ENCODE peak calls at places on chromosome 6, in four cellular contexts. C is heart left ventricle, S is A549, E is adrenal gland. B is an unnamed sample.

GRCh38 chr6:30508890-30509736 is 19.8 kb downstream of the HLA-E start:
- DNase-seq in S (no peak), C (no peak), E (no peak), B (no peak)

GRCh38 chr6:24667378-24667803 is 514 bp downstream of the ACOT13 start:
- DNase-seq in S (peak), E (peak), C (no peak), B (peak)

GRCh38 chr6:30591008-30591407 is 19.8 kb downstream of the ABCF1 start:
- DNase-seq in C (no peak), S (no peak), E (no peak), B (no peak)

GRCh38 chr6:140774080-140774505 is 1358.6 kb upstream of the GJE1 start:
- DNase-seq in E (no peak), S (no peak), C (peak), B (no peak)

GRCh38 chr6:149963212-149963461 is 606 bp upstream of the ULBP1 start:
- DNase-seq in C (no peak), E (no peak), S (peak), B (peak)

GRCh38 chr6:122778961-122779671 is 400 bp upstream of the FABP7 start:
- DNase-seq in S (no peak), C (no peak), E (no peak), B (no peak)

GRCh38 chr6:26172496-26172958 is 85.3 kb downstream of the HFE start:
- DNase-seq in C (peak), S (no peak), E (peak), B (no peak)

GRCh38 chr6:17964633-17965032 is 22.8 kb downstream of the KIF13A start:
- DNase-seq in S (no peak), E (no peak), C (no peak), B (no peak)

GRCh38 chr6:84769247-84769646 is 4.8 kb upstream of the TBX18 start:
- DNase-seq in E (no peak), C (no peak), S (peak), B (no peak)

GRCh38 chr6:32952817-32953739 is at the start of gene HLA-DMA:
- DNase-seq in C (peak), E (peak), S (peak), B (peak)
- TF ChIP-seq POLR2A in C (no peak), E (peak), S (no peak), B (no peak)

DNA sequence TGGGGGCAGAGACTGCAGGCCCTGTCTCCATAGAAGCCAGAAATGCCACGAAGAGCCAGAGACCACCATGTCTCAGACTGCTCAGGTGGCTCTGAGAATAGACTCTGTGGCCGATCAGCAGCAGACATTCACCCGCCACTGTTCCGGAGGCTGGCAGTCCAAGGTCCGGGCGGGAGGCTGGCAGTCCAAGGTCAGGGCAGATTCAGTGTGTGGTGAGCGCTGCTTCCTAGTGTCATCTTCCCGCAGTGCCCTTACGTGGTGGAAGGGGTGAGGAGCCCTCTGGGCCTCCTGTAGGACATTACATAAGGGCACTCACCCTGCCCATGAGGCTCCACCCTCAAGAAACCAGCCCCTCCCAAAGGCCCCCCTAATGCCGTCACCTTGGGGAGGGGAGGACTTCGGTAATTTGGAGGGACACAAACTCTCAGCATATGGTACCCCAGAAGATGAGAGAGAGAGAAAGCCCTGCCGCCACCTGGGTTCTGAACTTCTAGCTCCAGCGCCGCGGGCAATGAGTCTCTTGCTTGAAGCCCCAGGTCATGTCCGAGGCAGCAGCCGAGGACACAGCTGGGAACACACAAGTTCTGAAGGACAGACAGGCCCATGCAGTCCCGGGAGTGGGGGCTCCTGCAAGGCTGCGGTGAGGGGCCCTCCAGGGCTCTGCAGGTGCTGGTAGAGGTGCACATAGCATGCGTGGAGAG is 36.4 kb downstream of the DACT2 start:
- DNase-seq in S (no peak), C (no peak), E (no peak), B (no peak)
- TF ChIP-seq POLR2A in S (no peak), C (no peak), E (no peak), B (no peak)

GRCh38 chr6:36136034-36136433 is 5.7 kb downstream of the MAPK13 start:
- DNase-seq in S (no peak), E (no peak), C (no peak), B (no peak)

GRCh38 chr6:36135053-36135731 is 4.9 kb downstream of the MAPK13 start:
- DNase-seq in E (no peak), S (no peak), C (no peak), B (no peak)

GRCh38 chr6:36133912-36134311 is 3.6 kb downstream of the MAPK13 start:
- DNase-seq in E (no peak), S (no peak), C (no peak), B (no peak)

GRCh38 chr6:36138667-36139066 is 8.4 kb downstream of the MAPK13 start:
- DNase-seq in S (no peak), E (no peak), C (no peak), B (no peak)

DNA sequence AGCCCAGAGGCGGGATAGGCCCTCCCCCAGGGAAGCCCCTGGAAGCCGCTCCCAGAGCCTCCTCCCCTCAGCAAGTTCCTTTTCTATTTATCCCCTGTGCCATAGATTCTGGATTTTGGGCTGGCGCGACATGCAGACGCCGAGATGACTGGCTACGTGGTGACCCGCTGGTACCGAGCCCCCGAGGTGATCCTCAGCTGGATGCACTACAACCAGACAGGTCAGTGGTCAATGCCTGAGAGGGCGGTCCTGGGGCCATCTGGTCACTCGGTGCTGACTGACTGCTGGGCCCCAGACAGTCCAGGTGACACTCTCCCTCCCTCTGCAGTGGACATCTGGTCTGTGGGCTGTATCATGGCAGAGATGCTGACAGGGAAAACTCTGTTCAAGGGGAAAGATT is 6.2 kb downstream of the MAPK13 start:
- DNase-seq in E (no peak), C (no peak), S (no peak), B (no peak)
- TF ChIP-seq POLR2A in E (no peak), C (no peak), S (no peak), B (no peak)

DNA sequence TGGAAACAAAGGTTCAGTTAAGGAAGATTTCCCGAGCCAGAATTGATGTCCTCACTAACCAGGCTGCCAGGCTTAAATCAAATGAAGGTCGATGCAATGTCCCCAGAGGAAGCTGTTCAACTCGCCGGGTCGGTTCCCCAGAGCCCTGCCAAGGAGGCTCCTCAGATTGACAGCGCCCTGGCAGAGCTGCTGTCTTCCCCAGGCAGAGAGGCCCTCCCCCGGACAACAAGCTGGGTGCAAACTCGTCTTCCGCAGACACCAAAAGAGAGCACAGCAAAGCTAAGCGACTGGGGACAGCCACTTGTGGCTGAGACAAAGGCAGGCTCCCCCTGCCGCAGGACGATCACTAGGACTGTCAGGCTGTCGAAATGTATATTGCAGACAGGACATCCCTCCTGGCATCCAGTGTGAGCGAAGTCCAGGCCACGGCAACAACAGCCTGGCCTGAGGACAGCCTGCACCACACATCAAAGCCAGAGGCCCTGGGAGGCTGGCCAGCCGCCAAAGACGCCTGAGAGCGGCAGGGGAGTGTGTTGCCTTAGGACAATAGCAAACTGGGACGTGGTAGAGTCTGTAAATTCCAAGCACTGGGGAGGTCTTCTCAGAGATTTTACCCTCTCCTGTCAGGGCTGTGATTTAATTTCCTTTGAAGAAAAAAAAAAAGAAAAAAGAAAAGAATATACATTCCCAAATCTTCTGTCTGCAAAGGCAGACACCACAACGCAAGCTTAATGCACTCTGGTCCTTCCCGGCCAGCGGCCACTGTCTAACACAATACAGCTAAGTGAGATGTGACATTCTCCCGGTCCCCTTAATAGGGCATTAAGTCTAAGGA is 99.1 kb downstream of the HIVEP2 start:
- DNase-seq in E (peak), S (peak), C (peak), B (no peak)
- TF ChIP-seq POLR2A in E (no peak), S (no peak), C (no peak), B (peak)

GRCh38 chr6:70566751-70567382 is at the start of gene SDHAF4:
- DNase-seq in E (peak), C (peak), S (peak), B (peak)
- TF ChIP-seq POLR2A in E (no peak), C (no peak), S (peak), B (peak)

GRCh38 chr6:56542367-56543331 is 100.0 kb downstream of the DST start:
- DNase-seq in E (peak), C (peak), S (peak), B (peak)
- TF ChIP-seq POLR2A in E (peak), C (no peak), S (peak), B (peak)

GRCh38 chr6:170584181-170584953 is at the start of gene PDCD2:
- DNase-seq in E (peak), S (peak), C (peak), B (peak)
- TF ChIP-seq POLR2A in E (peak), S (peak), C (no peak), B (peak)

DNA sequence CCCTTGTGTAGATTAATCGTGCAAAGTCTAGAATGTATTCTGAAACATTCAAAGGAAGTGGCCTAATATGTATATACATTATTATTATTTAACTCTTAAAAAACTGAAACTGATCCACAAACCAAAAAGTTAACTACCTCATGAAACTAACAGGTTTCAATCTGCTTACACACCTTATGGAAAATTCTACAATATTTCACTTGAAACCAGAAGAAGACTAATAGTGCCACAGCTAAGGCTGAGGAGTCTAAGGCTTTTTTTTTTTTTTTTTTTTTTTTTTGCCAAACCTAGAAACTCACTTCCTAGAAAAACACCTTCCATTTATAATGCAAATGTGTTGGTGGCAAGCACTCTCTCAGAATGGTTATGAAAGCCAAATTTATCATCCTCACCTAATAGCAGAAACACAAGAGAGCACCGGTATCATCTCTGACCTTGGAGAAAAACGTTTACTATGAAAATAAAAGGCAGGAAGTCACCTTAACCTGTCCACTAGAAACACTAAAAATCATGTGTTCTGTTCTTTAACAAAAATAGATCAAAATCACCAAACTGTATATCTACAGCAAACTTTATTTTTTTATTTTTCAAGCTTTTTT is 586.1 kb downstream of the FRK start:
- DNase-seq in S (no peak), C (no peak), E (no peak), B (no peak)
- TF ChIP-seq POLR2A in S (no peak), C (no peak), E (no peak), B (no peak)

GRCh38 chr6:53544500-53545308 is at the start of gene GCLC:
- DNase-seq in S (peak), C (peak), E (peak), B (peak)

GRCh38 chr6:53544050-53544499 is 826 bp downstream of the GCLC start:
- DNase-seq in E (no peak), S (no peak), C (no peak), B (no peak)

GRCh38 chr6:53547166-53547814 is 2.4 kb upstream of the GCLC start:
- DNase-seq in E (peak), S (no peak), C (no peak), B (no peak)

GRCh38 chr6:53546256-53546655 is 1.4 kb upstream of the GCLC start:
- DNase-seq in E (no peak), C (no peak), S (no peak), B (no peak)

GRCh38 chr6:53547815-53548496 is 3.1 kb upstream of the GCLC start:
- DNase-seq in E (peak), C (peak), S (peak), B (peak)
- TF ChIP-seq POLR2A in E (peak), C (no peak), S (peak), B (peak)

B was measured in H54.